ENCODE peak calls at places on chromosomes 4 and X, in eight cellular contexts. H is nephron progenitor cell; M is breast epithelium; T is brain microvascular endothelial cell; P is tibial nerve; Y is sigmoid colon; V is WTC11; K is CD4-positive, alpha-beta T cell. L is an unnamed sample.

GRCh38 chr4:121192500-121192899 is 28.4 kb upstream of the TNIP3 start:
- DNase-seq in H (peak; percentile 15), M (no peak), T (peak; percentile 17), P (no peak), Y (no peak), V (no peak), K (peak; percentile 6), L (no peak)

GRCh38 chr4:8303485-8304281 is 34.1 kb downstream of the HTRA3 start:
- DNase-seq in H (no peak), M (no peak), T (peak; percentile 74), P (no peak), Y (peak; percentile 60), V (no peak), K (no peak), L (no peak)

GRCh38 chrX:18873189-18873791 is 110.6 kb downstream of the PHKA2 start:
- DNase-seq in H (no peak), M (no peak), T (peak; percentile 51), P (no peak), Y (peak; percentile 81), V (no peak), K (no peak), L (no peak)

GRCh38 chr4:140157341-140157740 is 3.4 kb upstream of the MAML3 start:
- DNase-seq in H (no peak), M (peak; percentile 45), T (no peak), P (no peak), Y (no peak), V (no peak), K (no peak), L (no peak)

GRCh38 chr4:83022724-83023427 is 12.1 kb upstream of the COPS4 start:
- DNase-seq in H (no peak), M (no peak), T (peak; percentile 29), P (no peak), Y (no peak), V (no peak), K (no peak), L (no peak)

GRCh38 chrX:111039606-111040005 is 56.4 kb upstream of the PAK3 start:
- DNase-seq in H (no peak), M (no peak), T (no peak), P (no peak), Y (no peak), V (peak; percentile 10), K (no peak), L (no peak)

GRCh38 chr4:92047209-92047877 is 256.4 kb upstream of the GRID2 start:
- DNase-seq in H (no peak), M (no peak), T (no peak), P (no peak), Y (no peak), V (no peak), K (no peak), L (no peak)

GRCh38 chrX:99033226-99033901 is 1376.7 kb downstream of the PCDH19 start:
- DNase-seq in H (no peak), M (no peak), T (no peak), P (no peak), Y (no peak), V (no peak), K (no peak), L (no peak)

GRCh38 chr4:141132689-141133145 is 552 bp downstream of the RNF150 start:
- DNase-seq in H (peak; percentile 67), M (peak; percentile 17), T (peak; percentile 16), P (no peak), Y (peak; percentile 81), V (peak; percentile 36), K (no peak), L (peak; percentile 16)

GRCh38 chr4:23920296-23920695 is 30.4 kb upstream of the PPARGC1A start:
- DNase-seq in H (no peak), M (no peak), T (no peak), P (no peak), Y (no peak), V (no peak), K (no peak), L (no peak)

GRCh38 chrX:142804085-142804484 is 221.6 kb upstream of the SPANXN4 start:
- DNase-seq in H (peak; percentile 6), M (no peak), T (no peak), P (no peak), Y (no peak), V (no peak), K (no peak), L (no peak)
- TF ChIP-seq CTCF in H (no peak), M (no peak), T (no peak), P (no peak), Y (no peak), V (no peak), K (no peak), L (no peak)

GRCh38 chrX:116657071-116657470 is 194.3 kb upstream of the CT83 start:
- DNase-seq in H (no peak), M (no peak), T (no peak), P (no peak), Y (no peak), V (no peak), K (no peak), L (no peak)
- TF ChIP-seq CTCF in H (no peak), M (no peak), T (no peak), P (no peak), Y (no peak), V (no peak), K (no peak), L (no peak)

GRCh38 chr4:26323807-26324206 is 3.0 kb downstream of the RBPJ start:
- DNase-seq in H (no peak), M (no peak), T (no peak), P (no peak), Y (no peak), V (no peak), K (no peak), L (no peak)
- TF ChIP-seq CTCF in H (no peak), M (no peak), T (peak; percentile 18), P (peak; percentile 38), Y (no peak), V (no peak), K (no peak), L (no peak)

GRCh38 chrX:1323315-1323714 is 13.3 kb upstream of the IL3RA start:
- DNase-seq in H (peak; percentile 44), M (no peak), T (peak; percentile 17), P (peak; percentile 15), Y (no peak), V (peak; percentile 78), K (peak; percentile 48), L (peak; percentile 28)
- TF ChIP-seq CTCF in H (peak; percentile 34), M (no peak), T (peak; percentile 34), P (no peak), Y (no peak), V (peak; percentile 26), K (peak; percentile 63), L (no peak)

GRCh38 chrX:80246273-80246672 is 174.0 kb upstream of the TENT5D start:
- DNase-seq in H (no peak), M (no peak), T (no peak), P (no peak), Y (no peak), V (no peak), K (no peak), L (no peak)
- TF ChIP-seq CTCF in H (no peak), M (no peak), T (no peak), P (no peak), Y (no peak), V (no peak), K (no peak), L (no peak)

DNA sequence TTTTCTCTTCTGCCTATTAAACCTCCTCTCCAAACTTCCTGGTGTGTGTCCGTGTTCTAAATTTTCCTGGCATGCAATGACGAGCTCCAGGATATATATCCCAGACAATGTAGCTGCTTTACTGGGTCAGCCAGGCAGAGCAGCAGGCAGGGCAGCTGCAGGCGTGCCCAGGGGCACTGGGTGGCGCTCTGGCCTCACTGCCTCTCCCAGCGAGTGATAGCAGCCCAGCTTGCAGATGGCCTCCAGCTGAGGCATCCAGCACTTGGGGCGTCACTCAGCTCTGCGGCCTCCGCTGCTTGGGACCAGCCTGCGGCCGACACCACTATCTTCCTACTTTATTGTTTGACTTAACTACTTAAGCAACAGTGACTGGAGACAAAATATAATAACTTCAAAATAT is 23.0 kb upstream of the UBA6 start:
- DNase-seq in H (no peak), M (no peak), T (no peak), P (no peak), Y (no peak), V (peak; percentile 70), K (no peak), L (no peak)
- TF ChIP-seq CTCF in H (no peak), M (no peak), T (peak; percentile 19), P (no peak), Y (no peak), V (peak; percentile 36), K (no peak), L (no peak)

DNA sequence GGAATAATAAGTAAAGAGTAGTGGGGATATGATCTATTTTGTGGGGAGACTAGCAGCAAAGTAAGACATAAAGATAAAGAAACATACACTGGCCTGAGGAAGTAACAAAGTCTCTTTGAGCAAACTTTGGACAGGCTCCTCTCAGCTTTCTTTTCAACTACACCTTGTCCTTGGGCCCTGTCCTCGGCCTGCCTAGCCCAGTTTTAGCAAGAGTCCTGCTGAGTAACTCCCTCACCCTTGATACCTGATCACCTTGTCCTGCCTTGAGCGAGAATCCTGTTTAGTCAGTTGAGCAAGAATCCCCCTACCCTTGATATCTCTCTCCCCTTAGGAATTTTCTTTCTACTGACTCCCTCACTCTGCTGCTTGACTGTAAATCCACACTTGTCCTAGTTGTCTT is 11.5 kb downstream of the HNRNPH2 start:
- DNase-seq in H (no peak), M (no peak), T (no peak), P (no peak), Y (no peak), V (no peak), K (no peak), L (no peak)
- TF ChIP-seq CTCF in H (no peak), M (no peak), T (no peak), P (no peak), Y (no peak), V (no peak), K (no peak), L (no peak)

L was measured in activated B cell treated with CpG ODN at 0.5 μM for 24 hours.